ENCODE peak calls at places on chromosomes 3 and 15, in four cellular contexts. D, F, A and J are unnamed samples.

GRCh38 chr15:32636908-32637567 is 4.5 kb upstream of the SCG5 start:
- DNase-seq in D (no peak), F (no peak), A (no peak), J (no peak)

GRCh38 chr3:73746610-73747009 is 121.9 kb upstream of the PDZRN3 start:
- DNase-seq in D (no peak), F (no peak), A (no peak), J (no peak)

GRCh38 chr3:77370413-77370812 is 330.5 kb downstream of the ROBO2 start:
- DNase-seq in D (peak), F (no peak), A (peak), J (peak)

GRCh38 chr3:189309400-189309975 is 137.7 kb downstream of the TPRG1 start:
- DNase-seq in D (no peak), F (no peak), A (no peak), J (no peak)

GRCh38 chr3:129399895-129400357 is 28.5 kb downstream of the EFCAB12 start:
- DNase-seq in D (no peak), F (no peak), A (no peak), J (no peak)

GRCh38 chr15:53962646-53963561 is 15.3 kb upstream of the UNC13C start:
- DNase-seq in D (no peak), F (no peak), A (peak), J (no peak)

GRCh38 chr15:45616901-45617323 is 17.9 kb upstream of the SQOR start:
- DNase-seq in D (no peak), F (no peak), A (no peak), J (no peak)

GRCh38 chr3:51500632-51501131 is 867 bp upstream of the DCAF1 start:
- DNase-seq in D (peak), F (peak), A (no peak), J (no peak)

GRCh38 chr3:130517541-130517940 is 564 bp downstream of the COL6A6 start:
- DNase-seq in D (no peak), F (no peak), A (peak), J (no peak)

DNA sequence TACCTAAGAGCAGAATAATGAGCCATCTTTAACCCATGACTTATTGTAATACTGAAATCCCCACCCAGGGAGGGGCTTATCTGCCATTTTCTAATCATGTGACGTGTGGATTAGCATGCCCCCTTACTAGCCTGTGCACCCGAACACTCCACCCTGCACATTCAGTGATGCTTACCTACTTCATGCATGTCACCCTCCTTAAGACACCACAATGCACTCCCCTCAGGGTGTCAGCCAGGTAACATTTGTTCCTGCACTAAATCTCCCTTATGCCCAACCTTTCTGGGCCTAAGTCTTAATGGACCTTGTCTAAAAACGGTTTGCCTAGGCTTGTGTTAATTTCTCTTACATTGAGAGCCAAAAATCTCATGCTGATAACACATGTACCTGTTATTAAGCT is 336.6 kb downstream of the OCA2 start:
- DNase-seq in D (no peak), F (no peak), A (no peak), J (no peak)
- H3K4me3 ChIP-seq in D (no peak), F (no peak), A (no peak), J (no peak)

DNA sequence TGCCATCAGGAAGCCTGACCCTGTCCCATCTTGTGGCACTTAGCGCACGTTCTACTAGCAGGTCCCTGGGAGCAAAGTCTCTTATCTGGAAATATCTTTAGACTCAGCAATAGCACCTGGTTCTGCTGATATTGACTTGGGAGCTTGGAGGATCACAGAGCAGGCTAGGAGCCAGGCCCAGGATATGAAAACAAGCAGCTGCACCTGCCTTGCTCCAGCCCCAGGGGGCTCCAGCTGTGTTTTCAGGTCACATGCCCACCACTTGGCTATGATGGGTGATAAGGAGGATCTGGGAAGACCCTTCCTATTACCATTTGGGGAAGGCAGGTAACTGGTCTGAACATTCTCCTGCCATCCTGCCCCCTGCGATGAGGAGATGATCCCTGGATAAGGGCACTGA is 87.8 kb downstream of the C3orf70 start:
- DNase-seq in D (no peak), F (no peak), A (no peak), J (no peak)
- TF ChIP-seq CTCF in D (no peak), F (no peak), A (no peak), J (no peak)

GRCh38 chr3:39149059-39149455 is 4.3 kb downstream of the CSRNP1 start:
- DNase-seq in D (no peak), F (no peak), A (no peak), J (no peak)

GRCh38 chr3:39148116-39149058 is 5.0 kb downstream of the CSRNP1 start:
- DNase-seq in D (no peak), F (no peak), A (peak), J (no peak)

GRCh38 chr3:39150170-39150802 is 3.1 kb downstream of the CSRNP1 start:
- DNase-seq in D (no peak), F (no peak), A (no peak), J (no peak)

GRCh38 chr3:39150803-39151631 is 2.4 kb downstream of the CSRNP1 start:
- DNase-seq in D (peak), F (peak), A (peak), J (peak)

DNA sequence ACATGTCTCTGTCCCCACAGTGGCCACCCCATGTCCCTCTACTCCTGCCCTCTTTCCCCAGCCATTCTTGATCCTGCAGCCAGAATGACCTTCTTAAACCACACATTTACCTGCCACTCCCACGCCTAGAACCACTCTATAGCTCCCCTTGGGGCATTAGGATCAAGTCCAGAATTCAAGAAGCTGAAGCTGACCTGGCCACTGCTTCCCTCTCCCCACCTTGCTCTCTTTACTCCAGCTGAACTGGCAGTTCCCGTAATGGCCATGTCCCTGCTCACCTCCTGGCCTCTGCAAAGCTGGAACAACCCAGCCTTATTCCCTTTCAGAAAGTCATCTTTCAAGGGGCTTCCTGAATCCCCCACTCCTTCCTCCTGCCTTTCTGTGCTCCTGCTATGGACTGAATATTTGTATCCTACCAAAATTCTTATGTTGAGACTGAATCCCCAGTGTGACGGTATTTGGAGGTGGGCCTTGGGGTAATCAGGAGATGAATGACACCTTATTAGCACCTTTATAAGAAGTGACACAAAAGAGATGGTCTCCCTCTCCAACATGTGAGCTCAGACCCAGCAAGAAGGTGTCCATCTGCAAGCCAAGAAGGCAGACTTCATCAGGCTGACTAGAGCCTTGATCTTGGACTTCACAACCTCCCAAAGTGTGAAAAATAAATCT is 3.8 kb downstream of the CSRNP1 start:
- DNase-seq in D (no peak), F (no peak), A (no peak), J (no peak)
- H3K4me3 ChIP-seq in D (peak), F (peak), A (no peak), J (no peak)

DNA sequence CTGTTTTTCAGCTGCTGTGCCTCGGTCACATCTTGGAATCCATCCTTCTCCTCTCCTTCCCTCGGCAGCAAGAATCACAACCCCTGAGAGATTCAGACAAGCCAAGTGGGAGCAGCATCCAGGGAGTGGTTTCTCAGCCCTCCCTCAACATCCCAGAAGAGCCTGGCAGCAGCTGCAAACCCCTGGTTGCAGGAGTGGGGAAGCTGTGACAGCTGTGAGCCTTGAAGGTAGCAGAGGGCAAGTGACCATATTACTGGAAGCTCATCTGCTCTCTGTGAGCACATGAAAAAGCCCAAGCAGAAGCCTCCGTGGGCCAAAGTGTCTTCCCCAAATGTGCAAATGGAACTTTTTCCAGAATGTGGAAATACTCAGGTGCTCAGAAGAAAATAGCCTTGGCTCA is 312.9 kb downstream of the NTRK3 start:
- DNase-seq in D (no peak), F (no peak), A (no peak), J (no peak)
- TF ChIP-seq CTCF in D (no peak), F (no peak), A (no peak), J (no peak)

DNA sequence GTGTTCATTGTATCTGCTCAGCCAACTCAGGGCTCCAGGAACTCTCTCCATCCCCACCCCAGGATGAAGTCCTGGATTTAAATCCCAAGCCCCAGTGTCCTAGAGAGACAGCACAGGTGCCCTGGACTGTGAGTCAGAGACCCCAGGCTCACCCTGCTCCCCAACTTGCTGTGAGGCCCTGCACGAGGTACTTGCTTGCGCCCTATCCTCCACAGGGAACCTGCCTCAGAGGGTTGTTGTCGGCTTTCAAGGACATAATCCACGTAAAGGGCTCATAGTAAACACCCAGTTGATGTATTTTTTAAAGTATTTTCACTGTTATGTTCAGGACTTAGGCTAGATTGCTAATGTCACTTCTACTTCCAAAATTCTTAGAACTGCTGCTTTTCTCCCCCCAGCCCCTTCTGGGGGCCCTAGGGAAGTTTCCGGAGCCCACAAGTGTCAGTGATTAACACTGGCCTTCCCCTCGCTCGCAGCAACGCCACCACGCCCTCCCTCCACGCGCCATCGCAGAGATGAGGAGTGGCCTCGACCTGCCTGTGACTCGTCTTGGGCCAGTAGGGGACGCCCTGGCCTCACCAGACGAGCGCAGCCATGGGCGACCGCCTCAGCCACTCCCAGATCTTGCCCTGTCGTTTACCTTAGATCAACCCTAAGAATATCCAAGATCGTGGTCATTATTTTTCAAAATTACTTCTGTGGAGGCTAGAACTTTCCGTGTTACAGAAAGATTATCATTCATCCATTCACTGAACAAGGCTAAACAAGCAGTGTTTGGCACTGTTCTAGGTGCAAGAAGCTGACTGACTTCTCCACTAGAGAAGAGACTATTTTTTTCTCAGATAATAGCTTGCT is 6.0 kb upstream of the SRP14 start:
- DNase-seq in D (peak), F (peak), A (peak), J (no peak)
- H3K4me3 ChIP-seq in D (peak), F (peak), A (peak), J (peak)

DNA sequence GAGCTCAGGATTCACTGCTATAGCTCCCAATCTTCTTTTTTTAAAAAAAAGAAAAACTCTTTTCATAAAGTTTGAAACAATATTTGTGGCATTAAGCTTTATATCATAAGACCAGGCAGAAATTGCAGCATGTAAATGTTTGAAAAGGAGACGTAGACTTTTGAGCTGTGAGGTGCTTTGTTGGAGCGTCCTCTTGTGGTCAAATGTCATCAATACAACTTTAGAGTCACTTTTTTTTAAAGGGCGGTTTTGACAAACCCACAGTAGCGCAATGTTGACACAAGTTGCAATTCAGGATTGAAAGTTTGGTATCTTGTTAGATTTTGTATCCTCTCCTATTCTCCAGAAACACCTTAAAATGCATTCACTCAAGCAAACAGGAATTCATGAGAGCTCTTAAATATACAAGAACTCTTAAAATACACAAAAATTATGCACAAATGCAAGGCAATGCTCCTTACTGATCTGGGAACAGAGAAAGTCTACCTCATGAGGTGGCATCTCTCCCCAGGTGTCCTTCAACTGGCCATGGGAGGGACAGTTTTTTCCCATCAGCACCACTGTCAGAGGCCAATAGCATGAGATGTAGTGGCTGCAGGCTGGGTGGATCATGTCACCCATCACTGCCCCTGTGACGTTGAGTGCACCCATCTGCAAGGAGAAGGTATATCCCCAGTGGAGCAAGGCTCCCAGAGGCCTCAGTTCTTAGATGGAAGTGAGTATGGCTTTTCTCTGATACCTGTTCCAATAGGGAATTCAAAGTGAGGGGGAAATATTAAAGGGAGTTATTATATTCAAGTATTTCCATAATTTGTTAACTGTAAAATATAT is 70.7 kb downstream of the ANXA2 start:
- DNase-seq in D (no peak), F (no peak), A (peak), J (peak)
- TF ChIP-seq CTCF in D (peak), F (peak), A (peak), J (peak)

DNA sequence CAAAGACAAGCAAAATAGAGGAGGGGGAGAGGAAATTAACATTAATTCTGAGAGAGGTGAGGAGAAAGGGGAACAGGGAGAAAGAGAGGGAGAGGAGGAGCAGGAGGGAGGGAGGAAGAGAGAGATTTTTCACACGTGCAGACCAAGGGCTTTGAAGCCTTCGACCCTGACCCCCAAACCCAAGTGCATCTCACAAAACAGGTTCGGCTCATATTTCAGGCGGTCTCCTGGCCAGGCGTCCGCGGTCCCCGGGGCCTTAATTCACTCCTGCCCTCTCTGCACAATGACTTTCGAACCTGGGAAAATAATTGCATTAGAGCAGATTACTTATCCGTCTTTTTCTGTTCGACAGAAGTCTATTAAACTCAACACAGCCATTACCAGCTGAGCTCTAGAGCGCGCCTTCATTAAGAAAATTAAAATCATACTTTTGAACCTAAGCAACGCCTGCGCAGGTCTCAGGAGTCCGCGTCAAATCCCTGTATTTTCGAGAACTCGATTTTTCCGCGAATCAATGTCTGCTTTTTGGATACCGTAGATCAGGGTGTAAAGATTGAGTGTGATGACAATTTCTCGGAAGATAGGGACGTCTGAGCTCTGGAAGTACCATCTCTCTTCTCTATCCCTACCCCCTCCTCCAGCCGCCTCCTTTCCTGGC is 220.7 kb downstream of the MEIS2 start:
- DNase-seq in D (no peak), F (no peak), A (no peak), J (no peak)
- H3K4me3 ChIP-seq in D (peak), F (no peak), A (no peak), J (no peak)

GRCh38 chr3:67598814-67599556 is 55.4 kb downstream of the SUCLG2 start:
- DNase-seq in D (no peak), F (no peak), A (no peak), J (no peak)

GRCh38 chr3:67595424-67595823 is 59.0 kb downstream of the SUCLG2 start:
- DNase-seq in D (no peak), F (no peak), A (no peak), J (no peak)

DNA sequence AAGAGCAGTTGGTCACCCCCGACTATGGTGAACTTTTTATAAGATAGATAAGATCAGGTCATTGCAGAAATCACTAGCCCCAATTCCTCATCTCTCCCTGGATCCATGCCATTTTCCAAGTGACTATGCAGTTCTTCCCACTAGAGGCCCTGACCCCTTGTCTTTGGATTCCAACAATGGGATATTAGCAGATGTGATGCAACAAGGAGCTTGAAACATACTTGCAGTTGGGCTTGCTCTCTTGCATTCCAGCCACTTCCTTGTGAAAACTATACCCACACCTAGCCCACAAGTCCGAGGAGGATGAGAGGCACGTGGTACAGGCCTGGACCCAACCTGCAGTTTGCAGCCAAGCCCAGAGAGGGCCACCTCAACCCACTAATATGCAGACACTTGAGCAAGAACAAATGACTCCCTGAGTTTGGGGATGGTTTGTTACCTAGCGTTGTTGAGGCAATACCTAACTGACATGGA is 60.6 kb downstream of the SUCLG2 start:
- DNase-seq in D (no peak), F (no peak), A (no peak), J (no peak)
- TF ChIP-seq CTCF in D (no peak), F (no peak), A (no peak), J (no peak)

GRCh38 chr15:85580914-85581313 is 200.5 kb downstream of the AKAP13 start:
- DNase-seq in D (no peak), F (no peak), A (no peak), J (no peak)

GRCh38 chr15:85582719-85583089 is 202.3 kb downstream of the AKAP13 start:
- DNase-seq in D (peak), F (peak), A (no peak), J (no peak)

GRCh38 chr15:85581495-85581894 is 201.1 kb downstream of the AKAP13 start:
- DNase-seq in D (peak), F (peak), A (no peak), J (no peak)

GRCh38 chr15:85583404-85584390 is 203.3 kb downstream of the AKAP13 start:
- DNase-seq in D (peak), F (peak), A (peak), J (no peak)

DNA sequence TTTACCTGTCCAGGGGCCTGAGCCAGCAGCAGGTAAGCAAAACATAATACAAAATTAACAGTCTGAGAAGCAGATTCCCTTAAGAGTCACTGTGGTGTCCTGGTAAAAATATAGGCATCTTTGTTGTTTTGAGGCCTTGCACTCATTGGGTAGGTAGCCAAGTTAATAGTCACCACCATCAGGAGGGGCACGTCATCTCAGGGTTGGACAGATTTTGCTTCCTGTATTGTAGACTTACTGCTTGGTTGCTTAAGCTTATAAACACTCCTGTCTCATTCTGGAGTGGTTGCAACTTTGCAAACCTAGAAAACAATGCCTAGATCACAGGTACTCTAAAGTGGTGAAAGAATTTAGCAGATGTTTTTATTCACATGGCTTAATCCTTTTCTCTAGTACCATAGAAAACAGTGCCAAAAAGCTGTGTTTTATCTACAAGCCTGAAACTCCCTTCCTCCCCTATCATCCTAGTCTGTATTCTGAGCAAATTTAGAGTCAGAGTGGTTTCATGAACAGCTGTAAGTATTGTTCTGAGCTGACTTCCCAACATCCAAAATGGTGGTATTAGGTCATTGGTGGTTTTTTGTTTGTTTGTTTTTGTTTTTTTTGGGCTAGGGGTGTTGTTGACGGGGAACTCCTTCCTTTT is 201.8 kb downstream of the AKAP13 start:
- DNase-seq in D (no peak), F (no peak), A (peak), J (no peak)
- H3K4me3 ChIP-seq in D (peak), F (peak), A (no peak), J (no peak)